ENCODE peak calls at places on chromosomes 4 and X, in six cellular contexts. B, L, Q, X, D and E are unnamed samples.

GRCh38 chr4:80184791-80185756 is 12.2 kb upstream of the PRDM8 start:
- DNase-seq in B (peak), L (no peak), Q (no peak), X (peak), D (no peak), E (no peak)

GRCh38 chr4:19521151-19521550 is 730.6 kb upstream of the SLIT2 start:
- DNase-seq in B (no peak), L (no peak), Q (no peak), X (no peak), D (no peak), E (no peak)

GRCh38 chr4:173919196-173919595 is 364.3 kb downstream of the FBXO8 start:
- DNase-seq in B (no peak), L (no peak), Q (no peak), X (no peak), D (no peak), E (no peak)

GRCh38 chr4:33715996-33716395 is 2528.3 kb downstream of the ARAP2 start:
- DNase-seq in B (peak), L (no peak), Q (no peak), X (no peak), D (no peak), E (no peak)

GRCh38 chr4:156528216-156528615 is 443.4 kb downstream of the PDGFC start:
- DNase-seq in B (no peak), L (no peak), Q (no peak), X (no peak), D (no peak), E (no peak)

GRCh38 chrX:150303386-150304097 is 59.6 kb upstream of the MAMLD1 start:
- DNase-seq in B (no peak), L (no peak), Q (no peak), X (no peak), D (no peak), E (no peak)

GRCh38 chr4:20403846-20404245 is 152.1 kb downstream of the SLIT2 start:
- DNase-seq in B (no peak), L (no peak), Q (no peak), X (no peak), D (no peak), E (no peak)

GRCh38 chrX:4239650-4240540 is 526.4 kb upstream of the PRKX start:
- DNase-seq in B (no peak), L (no peak), Q (no peak), X (no peak), D (no peak), E (no peak)

GRCh38 chr4:134708026-134708425 is 506.4 kb upstream of the PABPC4L start:
- DNase-seq in B (peak), L (no peak), Q (no peak), X (no peak), D (no peak), E (no peak)

GRCh38 chr4:185885604-185886003 is 73.6 kb upstream of the SORBS2 start:
- DNase-seq in B (no peak), L (no peak), Q (no peak), X (no peak), D (no peak), E (no peak)

GRCh38 chrX:84748965-84749656 is 246.9 kb upstream of the HDX start:
- DNase-seq in B (no peak), L (no peak), Q (no peak), X (no peak), D (no peak), E (no peak)

GRCh38 chr4:155906554-155907247 is 3.2 kb downstream of the TDO2 start:
- DNase-seq in B (peak), L (no peak), Q (no peak), X (no peak), D (no peak), E (no peak)

GRCh38 chr4:14783011-14783877 is 219.0 kb upstream of the CPEB2 start:
- DNase-seq in B (no peak), L (no peak), Q (no peak), X (peak), D (no peak), E (peak)

GRCh38 chr4:7101692-7102515 is 34.0 kb upstream of the GRPEL1 start:
- DNase-seq in B (peak), L (no peak), Q (peak), X (peak), D (peak), E (no peak)

GRCh38 chrX:97633798-97634197 is 750.1 kb downstream of the RPA4 start:
- DNase-seq in B (no peak), L (no peak), Q (no peak), X (no peak), D (no peak), E (no peak)

GRCh38 chr4:62194342-62194741 is 994.2 kb downstream of the ADGRL3 start:
- DNase-seq in B (peak), L (no peak), Q (no peak), X (no peak), D (no peak), E (no peak)

GRCh38 chr4:125389713-125390112 is 75.0 kb downstream of the FAT4 start:
- DNase-seq in B (no peak), L (no peak), Q (no peak), X (no peak), D (no peak), E (no peak)